ENCODE peak calls at places on chromosome 19, in four cellular contexts. B is adrenal gland, L is psoas muscle, A is mammary epithelial cell. S is an unnamed sample.

GRCh38 chr19:35986664-35987570 is 8.1 kb upstream of the SDHAF1 start:
- DNase-seq in B (peak), L (peak), A (no peak), S (no peak)

GRCh38 chr19:43643326-43643725 is 3.7 kb upstream of the CADM4 start:
- DNase-seq in B (no peak), L (no peak), A (no peak), S (no peak)

GRCh38 chr19:51796195-51796679 is 1.3 kb downstream of the FPR3 start:
- DNase-seq in B (no peak), L (no peak), A (no peak), S (no peak)

GRCh38 chr19:53333071-53333465 is 481 bp upstream of the ZNF845 start:
- DNase-seq in B (peak), L (peak), A (no peak), S (no peak)

GRCh38 chr19:38841180-38841766 is 8.5 kb downstream of the HNRNPL start:
- DNase-seq in B (no peak), L (no peak), A (no peak), S (no peak)

GRCh38 chr19:35856001-35856400 is 710 bp upstream of the KIRREL2 start:
- DNase-seq in B (no peak), L (no peak), A (no peak), S (no peak)

GRCh38 chr19:583198-583967 is 6.3 kb upstream of the HCN2 start:
- DNase-seq in B (no peak), L (no peak), A (no peak), S (no peak)

GRCh38 chr19:36121486-36122124 is 6.3 kb downstream of the TBCB start:
- DNase-seq in B (no peak), L (peak), A (no peak), S (no peak)

GRCh38 chr19:39082745-39083598 is 1.2 kb upstream of the ACP7 start:
- DNase-seq in B (no peak), L (no peak), A (peak), S (no peak)

GRCh38 chr19:2239771-2240770 is 3.4 kb downstream of the SF3A2 start:
- DNase-seq in B (no peak), L (no peak), A (no peak), S (no peak)

GRCh38 chr19:40803857-40804782 is 5.1 kb downstream of the EGLN2 start:
- DNase-seq in B (no peak), L (no peak), A (no peak), S (no peak)

GRCh38 chr19:39557791-39558622 is 18.0 kb upstream of the EID2 start:
- DNase-seq in B (no peak), L (no peak), A (no peak), S (peak)

GRCh38 chr19:1826557-1827521 is 14.8 kb upstream of the ATP8B3 start:
- DNase-seq in B (peak), L (no peak), A (no peak), S (no peak)

GRCh38 chr19:16585808-16586476 is 13.7 kb upstream of the SLC35E1 start:
- DNase-seq in B (no peak), L (no peak), A (peak), S (no peak)

GRCh38 chr19:35513231-35513974 is at the start of gene DMKN:
- DNase-seq in B (no peak), L (no peak), A (peak), S (no peak)

GRCh38 chr19:4518345-4519171 is at the start of gene PLIN4:
- DNase-seq in B (no peak), L (peak), A (peak), S (no peak)

GRCh38 chr19:4567584-4568071 is 8.1 kb upstream of the SEMA6B start:
- DNase-seq in B (peak), L (peak), A (no peak), S (no peak)

GRCh38 chr19:7744199-7744786 is 3.0 kb downstream of the CD209 start:
- DNase-seq in B (no peak), L (no peak), A (no peak), S (no peak)

GRCh38 chr19:1478934-1479707 is at the start of gene C19orf25:
- DNase-seq in B (peak), L (peak), A (peak), S (peak)

GRCh38 chr19:38658462-38659306 is 11.2 kb downstream of the ACTN4 start:
- DNase-seq in B (peak), L (no peak), A (peak), S (peak)

GRCh38 chr19:48510421-48511268 is 990 bp downstream of the LMTK3 start:
- DNase-seq in B (peak), L (peak), A (no peak), S (no peak)

GRCh38 chr19:48329167-48329891 is 4.0 kb downstream of the EMP3 start:
- DNase-seq in B (no peak), L (no peak), A (peak), S (no peak)

GRCh38 chr19:5031231-5032100 is 62.6 kb downstream of the KDM4B start:
- DNase-seq in B (peak), L (peak), A (peak), S (no peak)

GRCh38 chr19:38055040-38055439 is 148.0 kb downstream of the SIPA1L3 start:
- DNase-seq in B (no peak), L (no peak), A (no peak), S (no peak)

GRCh38 chr19:54002495-54003315 is 11.3 kb downstream of the CACNG6 start:
- DNase-seq in B (no peak), L (no peak), A (peak), S (no peak)

GRCh38 chr19:4606921-4607678 is 32.2 kb upstream of the TNFAIP8L1 start:
- DNase-seq in B (peak), L (peak), A (no peak), S (no peak)

GRCh38 chr19:47623921-47624391 is 15.0 kb downstream of the BICRA start:
- DNase-seq in B (no peak), L (no peak), A (peak), S (no peak)

GRCh38 chr19:55452381-55453325 is 8.8 kb downstream of the ISOC2 start:
- DNase-seq in B (peak), L (peak), A (peak), S (no peak)

GRCh38 chr19:867301-867793 is 7.9 kb downstream of the CFD start:
- DNase-seq in B (no peak), L (no peak), A (no peak), S (no peak)

GRCh38 chr19:5665781-5666513 is 14.4 kb downstream of the MICOS13 start:
- DNase-seq in B (no peak), L (no peak), A (peak), S (no peak)

GRCh38 chr19:54206831-54207177 is 6.1 kb downstream of the RPS9 start:
- DNase-seq in B (no peak), L (no peak), A (no peak), S (no peak)

GRCh38 chr19:900302-901111 is 7.2 kb downstream of the RNU6-9 start:
- DNase-seq in B (no peak), L (peak), A (no peak), S (no peak)

GRCh38 chr19:39409886-39410619 is 2.4 kb upstream of the PLEKHG2 start:
- DNase-seq in B (peak), L (peak), A (no peak), S (no peak)

GRCh38 chr19:39304701-39305571 is 8.7 kb downstream of the IFNL1 start:
- DNase-seq in B (no peak), L (no peak), A (no peak), S (no peak)

DNA sequence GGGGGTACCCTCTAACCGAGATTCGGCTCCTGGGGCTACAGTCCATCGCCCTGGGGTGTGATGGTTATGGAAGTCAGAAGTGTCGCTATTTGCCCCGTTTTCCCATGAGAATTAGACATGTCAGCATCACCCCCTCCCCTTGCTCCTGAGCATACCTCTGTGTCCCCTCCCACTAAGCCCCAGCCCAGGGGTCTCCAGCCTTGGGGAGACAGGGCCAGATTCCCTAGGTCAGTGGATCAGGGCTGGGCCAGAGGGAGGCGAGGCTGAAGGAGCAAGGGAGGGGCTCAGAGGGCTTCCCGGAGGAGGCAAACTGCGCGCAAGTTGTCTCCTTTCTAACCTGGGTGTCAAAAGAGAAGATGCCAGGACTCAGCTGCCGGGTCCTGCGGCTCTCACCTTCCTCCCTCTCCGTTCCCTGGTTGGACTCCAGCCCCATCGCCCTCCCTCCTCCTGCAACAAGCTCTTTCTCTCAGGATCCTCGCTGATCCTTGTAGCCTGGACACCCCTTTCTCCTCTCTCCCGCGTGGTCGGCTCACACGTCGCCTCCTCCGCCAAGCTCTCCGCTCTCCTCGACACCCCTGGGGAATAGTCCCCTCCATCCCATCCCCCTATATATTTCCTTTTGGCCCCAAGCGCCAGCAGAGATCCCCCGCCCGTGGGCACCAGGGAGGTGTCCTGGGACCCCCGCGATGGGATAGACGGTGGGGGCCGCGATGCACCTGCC is 459 bp upstream of the TMEM59L start:
- DNase-seq in B (no peak), L (no peak), A (no peak), S (no peak)
- H3K4me3 ChIP-seq in B (peak), L (peak), A (peak), S (peak)

GRCh38 chr19:14059652-14060155 is 2.2 kb downstream of the PALM3 start:
- DNase-seq in B (no peak), L (no peak), A (no peak), S (no peak)
- TF ChIP-seq CTCF in B (no peak), L (no peak), A (no peak), S (no peak)

GRCh38 chr19:33513424-33513823 is 8.2 kb downstream of the PEPD start:
- DNase-seq in B (no peak), L (no peak), A (no peak), S (no peak)

GRCh38 chr19:33512580-33513137 is 8.9 kb downstream of the PEPD start:
- DNase-seq in B (no peak), L (no peak), A (no peak), S (no peak)

GRCh38 chr19:33510728-33511255 is 10.8 kb downstream of the PEPD start:
- DNase-seq in B (no peak), L (no peak), A (no peak), S (no peak)

GRCh38 chr19:33511346-33511745 is 10.2 kb downstream of the PEPD start:
- DNase-seq in B (no peak), L (no peak), A (no peak), S (no peak)

DNA sequence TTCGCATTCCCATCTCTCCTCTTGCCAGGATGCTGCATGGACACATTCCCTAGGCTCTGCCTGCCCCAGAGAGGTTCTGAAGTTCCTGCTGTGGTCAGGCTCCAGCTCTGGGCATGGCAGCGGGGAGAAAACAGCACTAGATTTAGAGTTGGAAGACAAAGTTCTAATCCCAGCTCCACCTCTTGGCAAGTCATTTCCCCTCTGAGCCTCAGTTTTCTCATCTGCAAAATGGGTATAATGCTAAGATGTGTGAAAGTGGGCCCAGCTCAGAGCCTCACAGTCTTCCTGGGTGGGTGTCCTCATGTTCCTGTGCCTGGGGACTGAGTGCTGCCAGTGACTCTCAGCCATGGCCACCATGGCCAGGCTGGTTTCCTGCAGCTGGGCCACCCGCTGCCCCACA is 9.6 kb downstream of the PEPD start:
- DNase-seq in B (no peak), L (no peak), A (no peak), S (no peak)
- H3K4me3 ChIP-seq in B (no peak), L (no peak), A (no peak), S (no peak)

DNA sequence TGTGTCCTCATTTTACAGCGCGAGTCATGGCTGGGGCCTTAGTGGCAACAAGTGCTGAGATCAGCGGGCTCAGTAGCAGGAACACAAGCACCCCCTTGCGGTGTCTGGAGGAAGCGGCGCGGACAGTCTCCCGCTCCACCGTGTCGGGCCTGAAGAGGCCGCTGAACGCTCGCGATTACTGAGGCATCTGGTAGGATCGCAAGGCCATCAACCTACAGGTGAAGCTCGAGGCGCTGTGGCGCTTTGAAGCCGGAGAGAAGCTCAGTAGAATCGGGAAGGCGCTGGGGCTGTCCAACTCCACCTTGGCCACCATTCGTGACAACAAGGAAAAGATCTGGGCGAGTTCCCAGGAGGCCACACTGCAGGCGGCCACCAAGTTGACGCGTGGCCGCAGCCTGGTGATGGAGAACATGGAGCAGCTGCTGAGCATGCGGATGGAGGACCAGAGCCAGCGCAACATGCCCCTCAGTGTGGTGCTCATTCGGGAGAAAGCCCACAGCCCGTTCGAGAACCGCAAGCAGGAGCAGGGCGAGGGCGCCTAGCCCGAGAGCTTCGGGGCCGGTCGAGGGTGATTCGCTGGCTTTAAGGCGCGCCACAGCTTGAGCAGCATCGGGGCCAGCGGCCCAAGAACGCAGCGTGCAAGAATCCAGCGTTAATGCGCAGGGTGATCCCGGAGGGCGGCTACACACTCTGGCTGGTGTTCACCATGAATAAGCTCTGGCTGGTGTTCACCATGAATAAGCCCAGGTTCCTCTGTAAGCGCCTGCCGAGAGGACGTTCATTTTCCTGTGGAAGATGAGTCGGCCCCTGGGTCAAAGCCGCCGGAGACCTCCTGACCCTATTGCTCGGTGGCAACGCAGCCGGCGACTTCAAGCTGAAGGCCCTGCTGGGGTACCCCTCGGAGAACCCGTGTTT is 8.3 kb upstream of the MZF1 start:
- DNase-seq in B (peak), L (peak), A (peak), S (no peak)
- TF ChIP-seq CTCF in B (peak), L (peak), A (peak), S (peak)

DNA sequence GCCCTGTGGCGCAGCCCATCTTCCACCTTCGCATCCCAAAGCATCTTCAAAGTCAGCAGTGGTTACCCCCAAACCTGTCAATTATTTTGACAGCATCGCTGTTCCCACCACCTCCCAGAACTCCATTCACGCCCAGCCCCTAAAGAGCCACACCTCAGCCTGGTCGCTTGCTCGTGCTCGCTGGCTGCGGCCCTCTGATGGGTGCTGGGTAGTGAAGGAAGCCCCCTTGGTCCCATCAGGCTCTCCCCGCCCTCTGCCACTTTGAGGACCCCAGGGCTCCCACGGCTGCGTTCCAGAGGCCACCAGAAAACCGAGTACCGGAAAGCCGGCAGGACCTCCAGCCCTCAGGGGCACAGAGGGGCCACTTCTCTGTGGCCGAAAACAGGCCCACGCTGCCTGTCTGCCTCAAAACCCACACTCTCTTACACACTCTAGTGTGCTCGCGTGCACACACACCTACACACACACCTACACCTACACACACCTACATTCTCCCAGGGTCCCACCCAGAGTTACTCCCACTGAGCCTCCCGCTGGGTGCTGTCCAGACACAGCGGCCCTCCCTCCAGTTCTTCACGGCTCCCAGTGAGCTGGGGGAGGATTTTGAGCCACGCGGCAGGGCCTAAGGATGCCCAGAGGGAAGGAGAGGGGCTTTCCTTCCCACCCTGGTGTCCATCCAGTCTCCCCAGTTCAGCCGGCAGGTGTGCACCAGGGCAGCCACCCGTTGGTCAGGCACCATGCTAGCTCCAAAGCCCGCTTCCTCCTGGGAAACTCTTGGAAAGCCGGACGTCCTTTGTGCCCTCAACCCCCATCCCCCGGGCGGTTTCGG is 1.9 kb downstream of the VSTM2B start:
- DNase-seq in B (no peak), L (no peak), A (no peak), S (no peak)
- H3K4me3 ChIP-seq in B (no peak), L (peak), A (no peak), S (no peak)

DNA sequence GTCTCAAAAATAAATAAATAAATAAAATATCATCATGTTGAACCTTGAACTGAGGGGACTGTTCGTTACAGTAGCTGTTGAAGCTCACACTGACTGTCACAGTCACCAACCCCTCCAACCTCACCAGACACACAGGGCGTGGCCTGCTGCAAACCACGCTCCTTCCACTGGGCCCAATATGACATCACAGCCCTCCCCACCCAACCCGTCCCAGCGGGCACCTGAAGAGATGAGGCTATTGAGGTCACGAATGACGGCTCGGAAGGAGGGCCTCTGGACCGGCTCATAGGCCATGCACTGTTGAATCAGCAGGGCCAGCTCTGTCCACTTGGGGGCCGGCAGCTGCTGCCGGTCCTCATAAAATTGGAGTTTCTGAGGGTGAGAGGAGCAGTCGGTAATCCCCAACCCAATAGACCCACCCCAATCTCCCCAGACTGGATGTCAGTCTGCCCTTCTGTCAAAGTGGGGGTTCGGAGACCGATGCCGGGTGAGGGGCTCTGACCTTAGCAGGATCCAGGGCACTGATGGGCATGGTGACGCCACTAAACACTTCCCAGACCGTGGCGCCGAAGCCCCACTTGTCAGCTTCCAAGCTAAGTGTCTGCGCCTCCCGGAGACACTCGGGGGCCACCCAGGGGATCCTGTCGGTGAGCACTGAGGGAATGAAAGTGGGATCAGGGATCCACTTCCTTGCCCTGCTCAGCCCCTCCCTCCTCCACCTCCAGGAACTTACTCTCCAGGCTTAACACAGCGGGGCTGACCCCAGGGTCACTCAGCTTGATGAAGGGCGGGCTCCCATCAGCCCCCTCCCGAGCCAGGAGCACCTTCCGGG is 13.2 kb downstream of the JAK3 start:
- DNase-seq in B (no peak), L (no peak), A (no peak), S (no peak)
- TF ChIP-seq CTCF in B (no peak), L (no peak), A (no peak), S (no peak)